ENCODE peak calls at places on chromosomes 16 and 17, in nine cellular contexts. Z is H1, K is IMR-90, I is A549, L is body of pancreas, H is ovary, Y is heart left ventricle, U is gastrocnemius medialis, F is esophagus muscularis mucosa. N is an unnamed sample. For H3K4me1, the result is how much of the 10 kb centered on the place peaks cover.

GRCh38 chr17:73613947-73614655 is 30.1 kb downstream of the SDK2 start:
- DNase-seq in Z (no peak), K (no peak), I (no peak), L (no peak), H (no peak), Y (no peak), U (no peak), F (no peak), N (no peak)

GRCh38 chr16:86887416-86887815 is 309.1 kb downstream of the FOXL1 start:
- DNase-seq in Z (no peak), K (no peak), I (no peak), L (no peak), H (no peak), Y (no peak), U (no peak), F (no peak), N (no peak)

GRCh38 chr16:1027416-1027815 is 45.1 kb upstream of the SSTR5 start:
- DNase-seq in Z (no peak), K (no peak), I (no peak), L (no peak), H (no peak), Y (no peak), U (no peak), F (no peak), N (no peak)

GRCh38 chr16:82627811-82628339 is 1.1 kb downstream of the CDH13 start:
- DNase-seq in Z (no peak), K (peak), I (no peak), L (no peak), H (no peak), Y (peak), U (peak), F (no peak), N (no peak)

GRCh38 chr17:2695961-2696760 is 15.4 kb downstream of the CLUH start:
- DNase-seq in Z (no peak), K (no peak), I (no peak), L (no peak), H (no peak), Y (peak), U (peak), F (no peak), N (peak)

GRCh38 chr16:396605-397004 is 394 bp upstream of the NME4 start:
- DNase-seq in Z (no peak), K (peak), I (peak), L (peak), H (no peak), Y (no peak), U (no peak), F (no peak), N (peak)

GRCh38 chr17:83173997-83174858 is 94.8 kb downstream of the METRNL start:
- DNase-seq in Z (no peak), K (peak), I (no peak), L (peak), H (no peak), Y (peak), U (peak), F (no peak), N (peak)

GRCh38 chr16:17277981-17278381 is 192.8 kb downstream of the XYLT1 start:
- DNase-seq in Z (no peak), K (peak), I (peak), L (peak), H (peak), Y (peak), U (no peak), F (no peak), N (peak)

GRCh38 chr17:13544292-13544691 is 57.4 kb downstream of the HS3ST3A1 start:
- DNase-seq in Z (peak), K (peak), I (no peak), L (peak), H (peak), Y (no peak), U (no peak), F (peak), N (peak)

GRCh38 chr16:11903906-11904305 is 11.8 kb downstream of the GSPT1 start:
- DNase-seq in Z (no peak), K (no peak), I (no peak), L (no peak), H (no peak), Y (no peak), U (no peak), F (no peak), N (no peak)

GRCh38 chr16:1331712-1332617 is 1.5 kb upstream of the BAIAP3 start:
- DNase-seq in Z (no peak), K (peak), I (peak), L (peak), H (no peak), Y (peak), U (peak), F (no peak), N (no peak)

GRCh38 chr17:4858880-4859260 is 25.7 kb downstream of the MINK1 start:
- DNase-seq in Z (no peak), K (peak), I (no peak), L (peak), H (no peak), Y (peak), U (no peak), F (no peak), N (no peak)

GRCh38 chr17:37148171-37148570 is 199.4 kb downstream of the AATF start:
- DNase-seq in Z (no peak), K (no peak), I (no peak), L (no peak), H (no peak), Y (no peak), U (no peak), F (no peak), N (no peak)

GRCh38 chr17:6186998-6187397 is 116.8 kb downstream of the WSCD1 start:
- DNase-seq in Z (no peak), K (no peak), I (no peak), L (no peak), H (no peak), Y (no peak), U (no peak), F (no peak), N (no peak)

GRCh38 chr17:63350364-63350763 is 95.7 kb downstream of the CYB561 start:
- DNase-seq in Z (no peak), K (no peak), I (no peak), L (no peak), H (no peak), Y (no peak), U (no peak), F (no peak), N (no peak)

GRCh38 chr17:14302421-14303099 is 1.7 kb downstream of the HS3ST3B1 start:
- DNase-seq in Z (no peak), K (peak), I (peak), L (peak), H (peak), Y (peak), U (peak), F (peak), N (peak)

GRCh38 chr17:7687072-7687907 is at the start of gene TP53:
- DNase-seq in Z (no peak), K (peak), I (peak), L (peak), H (peak), Y (peak), U (peak), F (peak), N (peak)

GRCh38 chr17:34254651-34255380 is at the start of gene CCL2:
- DNase-seq in Z (peak), K (peak), I (peak), L (peak), H (peak), Y (peak), U (peak), F (peak), N (peak)

GRCh38 chr17:50260501-50260911 is 13.8 kb upstream of the TMEM92 start:
- DNase-seq in Z (no peak), K (no peak), I (no peak), L (no peak), H (no peak), Y (no peak), U (no peak), F (no peak), N (no peak)

GRCh38 chr17:45371414-45372324 is 54.8 kb upstream of the MAP3K14 start:
- DNase-seq in Z (peak), K (peak), I (peak), L (peak), H (peak), Y (peak), U (peak), F (peak), N (peak)

GRCh38 chr16:7231762-7232161 is 100.9 kb upstream of the RBFOX1 start:
- DNase-seq in Z (no peak), K (no peak), I (no peak), L (no peak), H (no peak), Y (no peak), U (no peak), F (no peak), N (no peak)

GRCh38 chr17:79809530-79810137 is 12.8 kb upstream of the CBX8 start:
- DNase-seq in Z (no peak), K (no peak), I (no peak), L (peak), H (no peak), Y (no peak), U (no peak), F (no peak), N (no peak)

GRCh38 chr17:8167526-8167925 is 4.8 kb upstream of the VAMP2 start:
- DNase-seq in Z (no peak), K (no peak), I (no peak), L (no peak), H (no peak), Y (no peak), U (no peak), F (no peak), N (no peak)

GRCh38 chr16:58127033-58127556 is 2.1 kb downstream of the CFAP20 start:
- DNase-seq in Z (no peak), K (peak), I (no peak), L (peak), H (no peak), Y (no peak), U (no peak), F (no peak), N (peak)

GRCh38 chr17:48497103-48497502 is 33.7 kb downstream of the HOXB1 start:
- DNase-seq in Z (no peak), K (peak), I (no peak), L (no peak), H (no peak), Y (no peak), U (no peak), F (no peak), N (no peak)

GRCh38 chr17:65711671-65712276 is 150.3 kb upstream of the AXIN2 start:
- DNase-seq in Z (no peak), K (no peak), I (no peak), L (no peak), H (no peak), Y (no peak), U (no peak), F (no peak), N (no peak)

GRCh38 chr17:79745641-79746105 is 14.9 kb downstream of the ENPP7 start:
- DNase-seq in Z (no peak), K (no peak), I (no peak), L (no peak), H (no peak), Y (no peak), U (no peak), F (no peak), N (no peak)

GRCh38 chr16:3690991-3691720 is 26.2 kb downstream of the TRAP1 start:
- DNase-seq in Z (no peak), K (no peak), I (no peak), L (no peak), H (peak), Y (no peak), U (peak), F (no peak), N (no peak)

GRCh38 chr17:320809-321385 is 31.7 kb downstream of the RPH3AL start:
- DNase-seq in Z (no peak), K (no peak), I (no peak), L (no peak), H (no peak), Y (no peak), U (no peak), F (no peak), N (no peak)

GRCh38 chr17:5780476-5780875 is 196.2 kb upstream of the NLRP1 start:
- DNase-seq in Z (no peak), K (peak), I (no peak), L (no peak), H (no peak), Y (no peak), U (no peak), F (no peak), N (no peak)

GRCh38 chr17:13140750-13141149 is 122.9 kb upstream of the ELAC2 start:
- DNase-seq in Z (peak), K (peak), I (no peak), L (no peak), H (no peak), Y (no peak), U (no peak), F (no peak), N (no peak)

GRCh38 chr16:85649978-85650863 is 37.1 kb downstream of the GSE1 start:
- DNase-seq in Z (no peak), K (no peak), I (no peak), L (no peak), H (peak), Y (no peak), U (no peak), F (no peak), N (no peak)

GRCh38 chr16:11562411-11562810 is 24.3 kb downstream of the LITAF start:
- DNase-seq in Z (no peak), K (no peak), I (no peak), L (no peak), H (no peak), Y (no peak), U (no peak), F (no peak), N (no peak)

DNA sequence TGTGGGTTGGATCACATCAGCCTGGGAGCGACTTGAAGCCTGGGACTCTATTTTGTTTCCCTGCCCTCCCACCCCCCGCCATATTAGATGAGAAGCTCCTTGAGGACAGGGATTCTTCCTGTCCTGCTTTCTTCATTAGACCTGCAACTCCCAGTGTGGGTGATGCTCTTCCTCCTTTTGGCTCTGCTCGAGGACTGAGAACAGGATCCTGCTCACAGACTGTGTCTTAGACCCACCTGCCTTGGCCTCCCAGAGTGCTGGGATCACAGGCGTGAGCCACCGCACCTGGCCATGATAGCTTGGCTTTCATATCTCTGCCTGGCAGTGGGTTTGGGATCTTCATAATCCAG is 21.5 kb upstream of the TNS4 start:
- DNase-seq in Z (no peak), K (no peak), I (no peak), L (no peak), H (no peak), Y (no peak), U (no peak), F (no peak), N (no peak)
- H3K4me1 ChIP-seq in Z (under half), K (under half), I (half or more), L (under half), H (under half), Y (under half), U (under half), F (under half), N (under half)

GRCh38 chr16:30376508-30376907 is 1.9 kb downstream of the MYL11 start:
- DNase-seq in Z (no peak), K (no peak), I (no peak), L (no peak), H (peak), Y (no peak), U (no peak), F (no peak), N (no peak)

GRCh38 chr16:30379165-30379783 is 3.1 kb downstream of the SEPTIN1 start:
- DNase-seq in Z (no peak), K (no peak), I (no peak), L (no peak), H (peak), Y (no peak), U (no peak), F (no peak), N (no peak)

GRCh38 chr16:30377050-30377811 is 2.6 kb downstream of the MYL11 start:
- DNase-seq in Z (no peak), K (no peak), I (no peak), L (no peak), H (no peak), Y (no peak), U (no peak), F (no peak), N (no peak)

GRCh38 chr16:30378236-30379164 is 3.9 kb downstream of the SEPTIN1 start:
- DNase-seq in Z (peak), K (peak), I (peak), L (peak), H (peak), Y (peak), U (peak), F (peak), N (peak)

DNA sequence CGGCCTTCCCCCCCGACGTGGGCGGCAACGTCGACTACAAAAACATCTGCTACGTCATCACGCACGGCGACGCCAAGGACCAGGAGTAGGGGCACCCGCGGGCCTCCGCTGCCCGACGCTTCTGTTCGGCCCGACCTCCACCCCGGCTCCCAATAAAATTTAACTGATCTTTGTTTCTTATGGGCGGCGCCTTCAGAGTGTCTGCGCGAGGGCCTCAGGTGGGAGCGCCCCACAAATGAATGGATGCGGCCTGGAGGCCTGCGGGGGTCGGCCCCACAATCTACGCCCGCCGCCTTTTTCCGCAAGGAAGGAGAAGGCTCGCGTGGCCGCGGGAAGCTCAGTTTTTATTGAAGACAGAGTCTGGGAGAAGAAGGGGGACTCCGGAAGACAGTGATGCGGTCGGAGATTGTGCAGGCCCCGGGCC is 3.2 kb downstream of the MYL11 start:
- DNase-seq in Z (no peak), K (peak), I (peak), L (peak), H (peak), Y (peak), U (peak), F (peak), N (peak)
- TF ChIP-seq POLR2A in Z (peak), K (peak), I (no peak), L (peak), H (peak), Y (peak), U (peak), F (peak), N (no peak)

DNA sequence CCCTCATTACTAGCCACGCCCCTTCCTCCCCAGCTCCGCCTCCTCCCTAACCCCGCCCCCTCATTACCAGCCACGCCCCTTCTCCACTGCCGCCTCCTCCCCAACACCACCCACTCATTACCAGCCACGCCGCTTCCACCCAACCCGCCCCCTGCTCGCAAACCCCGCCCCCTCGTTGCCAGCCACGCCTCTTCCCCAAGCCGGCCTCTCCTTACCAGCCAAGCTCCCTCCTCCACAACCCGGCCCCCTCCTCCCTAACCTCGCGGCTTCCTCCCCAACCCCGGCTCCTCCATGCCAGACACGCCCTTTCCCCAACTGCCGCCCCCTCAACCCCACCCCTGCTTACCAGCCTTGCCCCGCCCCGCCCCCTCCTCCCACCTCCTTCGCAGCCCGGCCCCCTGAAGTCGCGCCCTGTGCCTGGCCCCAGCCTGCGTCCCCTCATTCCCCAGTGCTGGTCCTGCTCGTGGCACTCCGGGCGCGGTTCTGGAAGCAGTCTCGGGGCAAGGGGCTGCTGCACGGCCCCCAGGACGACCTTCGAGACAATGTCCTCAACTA is 7.2 kb downstream of the SLC22A31 start:
- DNase-seq in Z (peak), K (peak), I (no peak), L (peak), H (peak), Y (no peak), U (no peak), F (no peak), N (no peak)
- H3K4me3 ChIP-seq in Z (no peak), K (peak), I (peak), L (no peak), H (no peak), Y (no peak), U (no peak), F (peak), N (no peak)

DNA sequence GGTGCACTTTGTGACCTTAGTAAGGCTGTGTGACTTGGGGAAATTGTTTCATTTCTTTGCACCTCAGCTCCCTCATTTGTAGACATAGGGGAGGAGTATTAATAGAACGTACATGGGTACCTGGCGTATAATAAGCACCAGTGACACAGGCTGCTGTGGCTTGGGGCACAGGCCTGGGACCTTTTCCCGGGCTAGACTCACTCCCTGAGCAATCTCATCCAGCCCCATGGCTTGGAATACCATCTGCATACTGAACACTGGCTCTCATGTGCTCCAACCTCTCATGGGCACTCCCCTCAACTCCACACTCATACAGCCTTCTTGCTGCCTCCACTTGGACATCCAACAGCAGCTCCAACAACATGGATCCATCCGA is 41.0 kb upstream of the MRPS23 start:
- DNase-seq in Z (no peak), K (no peak), I (no peak), L (peak), H (no peak), Y (no peak), U (peak), F (no peak), N (no peak)
- H3K4me1 ChIP-seq in Z (under half), K (under half), I (half or more), L (half or more), H (under half), Y (under half), U (half or more), F (half or more), N (under half)

GRCh38 chr16:50991006-50991405 is 160.1 kb downstream of the SALL1 start:
- DNase-seq in Z (no peak), K (no peak), I (no peak), L (no peak), H (no peak), Y (no peak), U (no peak), F (no peak), N (no peak)

GRCh38 chr16:50988441-50988840 is 162.6 kb downstream of the SALL1 start:
- DNase-seq in Z (no peak), K (no peak), I (no peak), L (no peak), H (no peak), Y (no peak), U (no peak), F (no peak), N (no peak)

GRCh38 chr16:50989047-50989446 is 162.0 kb downstream of the SALL1 start:
- DNase-seq in Z (no peak), K (no peak), I (no peak), L (no peak), H (no peak), Y (no peak), U (no peak), F (no peak), N (no peak)

GRCh38 chr16:50992366-50993032 is 158.6 kb downstream of the SALL1 start:
- DNase-seq in Z (no peak), K (no peak), I (no peak), L (no peak), H (no peak), Y (no peak), U (no peak), F (no peak), N (no peak)

DNA sequence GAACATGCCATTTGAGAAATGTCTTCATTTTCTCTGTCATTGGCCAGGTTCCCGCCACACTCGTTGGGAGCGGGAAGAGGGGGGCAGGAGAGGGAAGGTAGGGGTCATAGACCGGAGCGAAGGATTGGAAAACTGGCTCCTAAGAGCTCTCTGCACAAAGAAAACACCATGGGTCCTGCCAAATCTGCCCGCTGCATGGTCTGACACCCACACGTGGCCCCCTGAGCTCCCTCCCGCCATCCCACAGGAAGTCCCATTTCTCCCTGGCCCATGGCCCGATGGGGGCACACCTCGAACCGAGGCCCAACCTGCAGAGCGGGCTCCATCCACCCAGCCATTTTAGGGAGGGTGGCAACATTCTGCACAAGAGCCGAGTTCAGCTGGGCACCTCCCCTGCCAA is 159.6 kb downstream of the SALL1 start:
- DNase-seq in Z (no peak), K (no peak), I (no peak), L (no peak), H (no peak), Y (no peak), U (no peak), F (no peak), N (no peak)
- TF ChIP-seq POLR2A in Z (no peak), K (no peak), I (no peak), L (no peak), H (no peak), Y (no peak), U (no peak), F (no peak), N (no peak)

GRCh38 chr16:78665373-78665772 is 565.9 kb downstream of the WWOX start:
- DNase-seq in Z (no peak), K (no peak), I (no peak), L (no peak), H (no peak), Y (no peak), U (no peak), F (no peak), N (no peak)
- H3K4me3 ChIP-seq in Z (no peak), K (no peak), I (no peak), L (no peak), H (no peak), Y (no peak), U (no peak), F (no peak), N (no peak)